ENCODE peak calls at places on chromosomes 5 and 9, in four cellular contexts. M, Y, I and E are unnamed samples.

GRCh38 chr9:13491493-13492424 is 212.3 kb upstream of the MPDZ start:
- DNase-seq in M (no peak), Y (no peak), I (no peak), E (no peak)

GRCh38 chr5:40416588-40416987 is 263.1 kb upstream of the PTGER4 start:
- DNase-seq in M (no peak), Y (no peak), I (no peak), E (no peak)

GRCh38 chr9:127209948-127210621 is 54.5 kb upstream of the GARNL3 start:
- DNase-seq in M (no peak), Y (no peak), I (no peak), E (no peak)

GRCh38 chr9:105880517-105880916 is 186.2 kb downstream of the TMEM38B start:
- DNase-seq in M (no peak), Y (no peak), I (no peak), E (no peak)

GRCh38 chr9:105912868-105913516 is 218.7 kb downstream of the TMEM38B start:
- DNase-seq in M (no peak), Y (no peak), I (no peak), E (no peak)

GRCh38 chr5:61159070-61159469 is 3.2 kb downstream of the SMIM15 start:
- DNase-seq in M (no peak), Y (no peak), I (no peak), E (no peak)

GRCh38 chr5:36403601-36404311 is 102.1 kb upstream of the RANBP3L start:
- DNase-seq in M (peak; percentile 80), Y (peak; percentile 75), I (peak; percentile 68), E (peak; percentile 94)

GRCh38 chr5:44809215-44809955 is 638 bp downstream of the MRPS30 start:
- DNase-seq in M (peak; percentile 65), Y (peak; percentile 18), I (peak; percentile 42), E (peak; percentile 71)

GRCh38 chr5:172714491-172715420 is 56.2 kb downstream of the DUSP1 start:
- DNase-seq in M (peak; percentile 94), Y (peak; percentile 86), I (peak; percentile 14), E (peak; percentile 84)

GRCh38 chr5:114360816-114361723 is 800 bp upstream of the KCNN2 start:
- DNase-seq in M (no peak), Y (no peak), I (no peak), E (peak; percentile 13)

GRCh38 chr5:147403659-147404640 is 105.9 kb downstream of the DPYSL3 start:
- DNase-seq in M (peak; percentile 94), Y (peak; percentile 78), I (peak; percentile 56), E (peak; percentile 94)

GRCh38 chr5:174109861-174110260 is 64.4 kb downstream of the NSG2 start:
- DNase-seq in M (peak; percentile 31), Y (no peak), I (no peak), E (no peak)

GRCh38 chr9:125961037-125961436 is 213.9 kb downstream of the PBX3 start:
- DNase-seq in M (no peak), Y (no peak), I (no peak), E (no peak)